ENCODE peak calls at places on chromosome X, in six cellular contexts. One of them, this sample, is unnamed.

GRCh38 chrX:24759786-24760185 is 66.1 kb downstream of the POLA1 start:
- DNase-seq in transverse colon: no peak
- DNase-seq in ovary: no peak
- DNase-seq in BJ: no peak
- DNase-seq in HepG2: no peak
- DNase-seq in cardiac muscle cell: no peak
- DNase-seq in this sample: no peak

GRCh38 chrX:31223817-31224216 is 152.0 kb upstream of the FTHL17 start:
- DNase-seq in transverse colon: no peak
- DNase-seq in ovary: no peak
- DNase-seq in BJ: no peak
- DNase-seq in HepG2: no peak
- DNase-seq in cardiac muscle cell: no peak
- DNase-seq in this sample: no peak

GRCh38 chrX:1658083-1658463 is 43.2 kb downstream of the ASMT start:
- DNase-seq in transverse colon: no peak
- DNase-seq in ovary: no peak
- DNase-seq in BJ: no peak
- DNase-seq in HepG2: no peak
- DNase-seq in cardiac muscle cell: peak; percentile 21
- DNase-seq in this sample: no peak

GRCh38 chrX:2689773-2690666 is 1.1 kb upstream of the CD99 start:
- DNase-seq in transverse colon: peak; percentile 81
- DNase-seq in ovary: peak; percentile 48
- DNase-seq in BJ: no peak
- DNase-seq in HepG2: peak; percentile 78
- DNase-seq in cardiac muscle cell: no peak
- DNase-seq in this sample: no peak

GRCh38 chrX:131704136-131704695 is 160.3 kb downstream of the OR13H1 start:
- DNase-seq in transverse colon: peak; percentile 93
- DNase-seq in ovary: peak; percentile 97
- DNase-seq in BJ: no peak
- DNase-seq in HepG2: no peak
- DNase-seq in cardiac muscle cell: no peak
- DNase-seq in this sample: peak; percentile 78

GRCh38 chrX:110450050-110450449 is 91.4 kb downstream of the RTL9 start:
- DNase-seq in transverse colon: peak; percentile 76
- DNase-seq in ovary: peak; percentile 73
- DNase-seq in BJ: no peak
- DNase-seq in HepG2: peak; percentile 42
- DNase-seq in cardiac muscle cell: peak; percentile 91
- DNase-seq in this sample: peak; percentile 34

GRCh38 chrX:31179203-31179602 is 107.4 kb upstream of the FTHL17 start:
- DNase-seq in transverse colon: no peak
- DNase-seq in ovary: no peak
- DNase-seq in BJ: no peak
- DNase-seq in HepG2: no peak
- DNase-seq in cardiac muscle cell: no peak
- DNase-seq in this sample: no peak

GRCh38 chrX:10098235-10098819 is 58.4 kb upstream of the CLCN4 start:
- DNase-seq in transverse colon: no peak
- DNase-seq in ovary: no peak
- DNase-seq in BJ: no peak
- DNase-seq in HepG2: no peak
- DNase-seq in cardiac muscle cell: no peak
- DNase-seq in this sample: no peak

GRCh38 chrX:43707812-43708548 is 51.9 kb downstream of the MAOA start:
- DNase-seq in transverse colon: peak; percentile 88
- DNase-seq in ovary: peak; percentile 40
- DNase-seq in BJ: no peak
- DNase-seq in HepG2: no peak
- DNase-seq in cardiac muscle cell: no peak
- DNase-seq in this sample: peak; percentile 99

GRCh38 chrX:20267924-20268701 is 1.4 kb upstream of the RPS6KA3 start:
- DNase-seq in transverse colon: peak; percentile 40
- DNase-seq in ovary: peak; percentile 66
- DNase-seq in BJ: no peak
- DNase-seq in HepG2: no peak
- DNase-seq in cardiac muscle cell: peak; percentile 21
- DNase-seq in this sample: no peak

GRCh38 chrX:41334866-41335589 is 1.1 kb downstream of the DDX3X start:
- DNase-seq in transverse colon: peak; percentile 70
- DNase-seq in ovary: peak; percentile 83
- DNase-seq in BJ: no peak
- DNase-seq in HepG2: no peak
- DNase-seq in cardiac muscle cell: no peak
- DNase-seq in this sample: no peak

GRCh38 chrX:16511776-16512400 is 138.1 kb upstream of the S100G start:
- DNase-seq in transverse colon: no peak
- DNase-seq in ovary: no peak
- DNase-seq in BJ: peak; percentile 30
- DNase-seq in HepG2: no peak
- DNase-seq in cardiac muscle cell: no peak
- DNase-seq in this sample: no peak

GRCh38 chrX:152674135-152674534 is 24.5 kb upstream of the MAGEA3 start:
- DNase-seq in transverse colon: no peak
- DNase-seq in ovary: no peak
- DNase-seq in BJ: no peak
- DNase-seq in HepG2: no peak
- DNase-seq in cardiac muscle cell: no peak
- DNase-seq in this sample: no peak

GRCh38 chrX:149531599-149531998 is 9.2 kb upstream of the EOLA1 start:
- DNase-seq in transverse colon: no peak
- DNase-seq in ovary: no peak
- DNase-seq in BJ: no peak
- DNase-seq in HepG2: no peak
- DNase-seq in cardiac muscle cell: no peak
- DNase-seq in this sample: no peak

GRCh38 chrX:24464498-24464835 is 619 bp upstream of the PDK3 start:
- DNase-seq in transverse colon: no peak
- DNase-seq in ovary: peak; percentile 43
- DNase-seq in BJ: no peak
- DNase-seq in HepG2: no peak
- DNase-seq in cardiac muscle cell: no peak
- DNase-seq in this sample: no peak

GRCh38 chrX:63475200-63475599 is 124.1 kb upstream of the SPIN4 start:
- DNase-seq in transverse colon: no peak
- DNase-seq in ovary: no peak
- DNase-seq in BJ: no peak
- DNase-seq in HepG2: no peak
- DNase-seq in cardiac muscle cell: no peak
- DNase-seq in this sample: no peak

GRCh38 chrX:13120017-13120416 is 75.6 kb upstream of the FAM9C start:
- DNase-seq in transverse colon: peak; percentile 30
- DNase-seq in ovary: peak; percentile 58
- DNase-seq in BJ: no peak
- DNase-seq in HepG2: peak; percentile 21
- DNase-seq in cardiac muscle cell: peak; percentile 20
- DNase-seq in this sample: no peak

GRCh38 chrX:15721911-15722310 is 16.2 kb upstream of the CA5B start:
- DNase-seq in transverse colon: no peak
- DNase-seq in ovary: no peak
- DNase-seq in BJ: no peak
- DNase-seq in HepG2: no peak
- DNase-seq in cardiac muscle cell: no peak
- DNase-seq in this sample: no peak

GRCh38 chrX:30308263-30309138 is 689 bp downstream of the NR0B1 start:
- DNase-seq in transverse colon: no peak
- DNase-seq in ovary: peak; percentile 49
- DNase-seq in BJ: no peak
- DNase-seq in HepG2: no peak
- DNase-seq in cardiac muscle cell: peak; percentile 51
- DNase-seq in this sample: no peak

GRCh38 chrX:63889001-63889400 is 104.0 kb upstream of the ARHGEF9 start:
- DNase-seq in transverse colon: no peak
- DNase-seq in ovary: no peak
- DNase-seq in BJ: peak; percentile 62
- DNase-seq in HepG2: no peak
- DNase-seq in cardiac muscle cell: no peak
- DNase-seq in this sample: no peak

GRCh38 chrX:119500061-119500800 is 32.0 kb downstream of the SLC25A5 start:
- DNase-seq in transverse colon: no peak
- DNase-seq in ovary: no peak
- DNase-seq in BJ: no peak
- DNase-seq in HepG2: no peak
- DNase-seq in cardiac muscle cell: no peak
- DNase-seq in this sample: no peak

GRCh38 chrX:17839269-17839668 is 21.8 kb downstream of the RAI2 start:
- DNase-seq in transverse colon: no peak
- DNase-seq in ovary: no peak
- DNase-seq in BJ: no peak
- DNase-seq in HepG2: no peak
- DNase-seq in cardiac muscle cell: no peak
- DNase-seq in this sample: no peak

GRCh38 chrX:41086627-41086932 is 1.3 kb downstream of the USP9X start:
- DNase-seq in transverse colon: no peak
- DNase-seq in ovary: no peak
- DNase-seq in BJ: no peak
- DNase-seq in HepG2: no peak
- DNase-seq in cardiac muscle cell: no peak
- DNase-seq in this sample: no peak

GRCh38 chrX:120726294-120726693 is 96.4 kb upstream of the C1GALT1C1 start:
- DNase-seq in transverse colon: no peak
- DNase-seq in ovary: no peak
- DNase-seq in BJ: no peak
- DNase-seq in HepG2: no peak
- DNase-seq in cardiac muscle cell: no peak
- DNase-seq in this sample: no peak

GRCh38 chrX:154365997-154366665 is 8.3 kb downstream of the FLNA start:
- DNase-seq in transverse colon: no peak
- DNase-seq in ovary: no peak
- DNase-seq in BJ: no peak
- DNase-seq in HepG2: no peak
- DNase-seq in cardiac muscle cell: no peak
- DNase-seq in this sample: no peak

GRCh38 chrX:30570505-30570904 is 7.1 kb downstream of the TASL start:
- DNase-seq in transverse colon: no peak
- DNase-seq in ovary: no peak
- DNase-seq in BJ: no peak
- DNase-seq in HepG2: peak; percentile 2
- DNase-seq in cardiac muscle cell: peak; percentile 49
- DNase-seq in this sample: no peak

GRCh38 chrX:114924846-114925245 is 92.6 kb downstream of the IL13RA2 start:
- DNase-seq in transverse colon: no peak
- DNase-seq in ovary: no peak
- DNase-seq in BJ: peak; percentile 35
- DNase-seq in HepG2: no peak
- DNase-seq in cardiac muscle cell: peak; percentile 54
- DNase-seq in this sample: no peak

GRCh38 chrX:56978172-56978571 is 17.2 kb downstream of the SPIN3 start:
- DNase-seq in transverse colon: peak; percentile 16
- DNase-seq in ovary: no peak
- DNase-seq in BJ: no peak
- DNase-seq in HepG2: peak; percentile 14
- DNase-seq in cardiac muscle cell: peak; percentile 25
- DNase-seq in this sample: peak; percentile 32

GRCh38 chrX:123698979-123699378 is 33.9 kb downstream of the THOC2 start:
- DNase-seq in transverse colon: no peak
- DNase-seq in ovary: no peak
- DNase-seq in BJ: no peak
- DNase-seq in HepG2: no peak
- DNase-seq in cardiac muscle cell: no peak
- DNase-seq in this sample: no peak

GRCh38 chrX:30887288-30887687 is 1.8 kb downstream of the TAB3 start:
- DNase-seq in transverse colon: no peak
- DNase-seq in ovary: no peak
- DNase-seq in BJ: no peak
- DNase-seq in HepG2: no peak
- DNase-seq in cardiac muscle cell: no peak
- DNase-seq in this sample: no peak

GRCh38 chrX:106718709-106719108 is 7.8 kb upstream of the RNF128 start:
- DNase-seq in transverse colon: no peak
- DNase-seq in ovary: no peak
- DNase-seq in BJ: no peak
- DNase-seq in HepG2: peak; percentile 78
- DNase-seq in cardiac muscle cell: no peak
- DNase-seq in this sample: no peak

GRCh38 chrX:44945736-44946135 is 72.7 kb downstream of the KDM6A start:
- DNase-seq in transverse colon: no peak
- DNase-seq in ovary: no peak
- DNase-seq in BJ: no peak
- DNase-seq in HepG2: peak; percentile 10
- DNase-seq in cardiac muscle cell: no peak
- DNase-seq in this sample: no peak
- TF ChIP-seq CTCF in transverse colon: peak; percentile 12
- TF ChIP-seq CTCF in ovary: no peak
- TF ChIP-seq CTCF in BJ: no peak
- TF ChIP-seq CTCF in HepG2: peak; percentile 38
- TF ChIP-seq CTCF in cardiac muscle cell: no peak
- TF ChIP-seq CTCF in this sample: peak; percentile 5

DNA sequence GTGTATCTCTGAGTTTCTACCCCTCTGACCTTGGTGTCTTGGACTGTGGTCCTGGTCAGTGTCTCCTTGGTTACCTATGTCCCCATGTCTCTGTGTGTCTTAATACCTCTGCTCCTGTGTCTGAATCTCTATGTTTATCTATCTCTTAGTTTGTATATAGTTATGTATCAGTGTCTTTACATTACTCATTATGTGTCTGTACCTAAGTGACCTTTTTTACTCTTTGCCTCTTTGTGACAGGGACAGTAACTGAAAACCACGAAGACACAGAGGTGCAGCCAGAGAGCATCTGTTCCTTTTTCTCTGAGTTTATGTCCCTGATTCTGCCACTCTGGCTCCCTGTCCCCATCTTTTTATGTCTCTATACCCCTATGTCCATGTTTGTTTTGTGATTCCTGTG is 49.4 kb downstream of the ITIH6 start:
- DNase-seq in transverse colon: no peak
- DNase-seq in ovary: no peak
- DNase-seq in BJ: no peak
- DNase-seq in HepG2: no peak
- DNase-seq in cardiac muscle cell: no peak
- DNase-seq in this sample: no peak
- H3K4me3 ChIP-seq in transverse colon: no peak overlapping the region
- H3K4me3 ChIP-seq in ovary: no peak overlapping the region
- H3K4me3 ChIP-seq in BJ: no peak overlapping the region
- H3K4me3 ChIP-seq in HepG2: no peak overlapping the region
- H3K4me3 ChIP-seq in cardiac muscle cell: no peak overlapping the region
- H3K4me3 ChIP-seq in this sample: no peak overlapping the region

DNA sequence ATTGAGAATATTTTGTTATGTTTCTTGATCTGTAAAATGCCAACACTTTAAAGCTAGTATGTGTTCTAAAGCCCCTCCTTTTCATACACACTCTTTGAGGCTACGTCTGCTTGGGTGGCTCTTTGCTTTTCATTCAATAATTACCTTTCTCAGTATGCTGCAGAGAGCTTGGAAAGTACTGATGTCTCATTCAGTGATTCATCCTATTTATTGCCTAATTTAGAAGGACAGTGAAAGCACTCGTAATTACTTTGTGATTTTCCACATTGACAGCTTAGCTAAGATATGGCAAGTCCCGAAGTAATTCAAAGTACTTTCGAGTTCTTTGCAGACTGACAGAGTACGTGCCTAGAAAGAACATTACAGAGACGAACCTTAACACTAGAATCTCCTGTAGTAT is 57.2 kb downstream of the BMP15 start:
- DNase-seq in transverse colon: no peak
- DNase-seq in ovary: no peak
- DNase-seq in BJ: no peak
- DNase-seq in HepG2: no peak
- DNase-seq in cardiac muscle cell: no peak
- DNase-seq in this sample: no peak
- TF ChIP-seq CTCF in transverse colon: no peak
- TF ChIP-seq CTCF in ovary: no peak
- TF ChIP-seq CTCF in BJ: no peak
- TF ChIP-seq CTCF in HepG2: no peak
- TF ChIP-seq CTCF in cardiac muscle cell: no peak
- TF ChIP-seq CTCF in this sample: no peak

GRCh38 chrX:39905946-39906345 is 191.8 kb downstream of the BCOR start:
- DNase-seq in transverse colon: no peak
- DNase-seq in ovary: no peak
- DNase-seq in BJ: no peak
- DNase-seq in HepG2: no peak
- DNase-seq in cardiac muscle cell: no peak
- DNase-seq in this sample: no peak
- H3K4me3 ChIP-seq in transverse colon: no peak overlapping the region
- H3K4me3 ChIP-seq in ovary: no peak overlapping the region
- H3K4me3 ChIP-seq in BJ: no peak overlapping the region
- H3K4me3 ChIP-seq in HepG2: no peak overlapping the region
- H3K4me3 ChIP-seq in cardiac muscle cell: no peak overlapping the region
- H3K4me3 ChIP-seq in this sample: no peak overlapping the region

This sample was measured in LNCaP clone FGC.